ENCODE peak calls at places on chromosomes 2 and 18, in eight cellular contexts. H, G, B, D, I, W, U and N are unnamed samples.

GRCh38 chr2:8477511-8478132 is 204.2 kb upstream of the ID2 start:
- DNase-seq in I (peak), D (no peak), W (peak), G (peak), U (no peak), B (no peak), H (no peak), N (no peak)

GRCh38 chr2:204753841-204754240 is 208.6 kb downstream of the PARD3B start:
- DNase-seq in W (no peak), G (no peak), I (no peak), H (no peak), B (peak), D (no peak), U (no peak), N (peak)

GRCh38 chr2:240990726-240991377 is 7.6 kb upstream of the SNED1 start:
- DNase-seq in I (no peak), W (peak), D (no peak), G (peak), U (no peak), H (no peak), B (no peak), N (no peak)

GRCh38 chr2:45330113-45330512 is 281.0 kb downstream of the SRBD1 start:
- DNase-seq in I (no peak), H (no peak), B (no peak), U (no peak), G (no peak), W (no peak), D (no peak), N (no peak)

GRCh38 chr2:44342854-44343253 is 18.4 kb downstream of the PREPL start:
- DNase-seq in I (no peak), B (peak), D (no peak), U (peak), W (no peak), G (no peak), H (peak), N (peak)

GRCh38 chr2:71336802-71337201 is 5.2 kb downstream of the ZNF638 start:
- DNase-seq in H (no peak), G (no peak), W (no peak), D (no peak), B (peak), I (no peak), U (peak), N (peak)

GRCh38 chr2:235024191-235024611 is 72.4 kb downstream of the SH3BP4 start:
- DNase-seq in W (no peak), U (no peak), H (no peak), D (no peak), B (no peak), G (no peak), I (no peak), N (no peak)

GRCh38 chr2:120508581-120509041 is 162.7 kb downstream of the INHBB start:
- DNase-seq in H (no peak), U (peak), I (no peak), G (no peak), B (peak), D (no peak), W (no peak), N (peak)

GRCh38 chr2:55111230-55111569 is 60.9 kb upstream of the RTN4 start:
- DNase-seq in W (no peak), U (no peak), H (no peak), D (no peak), B (no peak), I (no peak), G (no peak), N (no peak)

GRCh38 chr2:950627-950992 is at the start of gene SNTG2:
- DNase-seq in I (no peak), D (no peak), H (no peak), G (peak), U (no peak), W (no peak), B (no peak), N (no peak)

GRCh38 chr18:2905802-2906521 is 59.2 kb downstream of the EMILIN2 start:
- DNase-seq in G (peak), H (peak), W (no peak), I (peak), U (no peak), B (peak), D (peak), N (no peak)

GRCh38 chr2:219247678-219248642 is 2.7 kb downstream of the STK16 start:
- DNase-seq in W (no peak), B (no peak), D (no peak), I (peak), G (peak), U (no peak), H (peak), N (no peak)

GRCh38 chr2:191018663-191019119 is 4.7 kb upstream of the STAT1 start:
- DNase-seq in H (no peak), I (no peak), U (no peak), W (no peak), B (no peak), G (no peak), D (no peak), N (no peak)

GRCh38 chr2:44834656-44835055 is 106.8 kb upstream of the SIX3 start:
- DNase-seq in H (no peak), W (no peak), B (no peak), D (no peak), U (no peak), G (no peak), I (no peak), N (no peak)

DNA sequence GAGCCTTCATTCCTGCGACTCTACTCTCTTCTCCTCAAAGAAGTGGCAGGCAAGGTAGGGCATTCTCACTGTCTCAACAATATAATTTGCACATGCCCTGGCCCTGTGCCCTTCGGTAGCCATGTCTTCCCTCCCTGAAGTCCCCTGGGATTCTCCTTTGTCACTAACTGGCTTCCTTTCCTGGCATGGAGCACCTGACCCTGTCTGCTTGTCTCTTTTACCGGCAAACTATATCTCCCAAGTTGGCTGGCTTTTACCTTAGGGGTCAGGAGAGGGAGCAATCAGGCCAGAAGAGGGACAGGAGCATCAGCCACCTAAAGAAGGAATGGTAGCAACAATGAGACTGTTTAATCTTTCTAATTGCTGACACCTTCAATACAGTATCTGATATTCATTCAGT is 51.9 kb upstream of the RMDN2 start:
- DNase-seq in H (no peak), U (no peak), G (no peak), I (no peak), B (no peak), W (no peak), D (no peak), N (no peak)
- TF ChIP-seq CTCF in H (no peak), U (no peak), G (no peak), I (no peak), B (no peak), W (no peak), D (no peak), N (no peak)

GRCh38 chr2:86596118-86596517 is 27.5 kb downstream of the RNF103 start:
- DNase-seq in H (no peak), G (no peak), I (no peak), D (no peak), W (no peak), B (no peak), U (no peak), N (no peak)

GRCh38 chr2:86593266-86593665 is 30.0 kb upstream of the CHMP3 start:
- DNase-seq in W (no peak), I (no peak), B (no peak), G (no peak), H (no peak), D (no peak), U (no peak), N (no peak)

DNA sequence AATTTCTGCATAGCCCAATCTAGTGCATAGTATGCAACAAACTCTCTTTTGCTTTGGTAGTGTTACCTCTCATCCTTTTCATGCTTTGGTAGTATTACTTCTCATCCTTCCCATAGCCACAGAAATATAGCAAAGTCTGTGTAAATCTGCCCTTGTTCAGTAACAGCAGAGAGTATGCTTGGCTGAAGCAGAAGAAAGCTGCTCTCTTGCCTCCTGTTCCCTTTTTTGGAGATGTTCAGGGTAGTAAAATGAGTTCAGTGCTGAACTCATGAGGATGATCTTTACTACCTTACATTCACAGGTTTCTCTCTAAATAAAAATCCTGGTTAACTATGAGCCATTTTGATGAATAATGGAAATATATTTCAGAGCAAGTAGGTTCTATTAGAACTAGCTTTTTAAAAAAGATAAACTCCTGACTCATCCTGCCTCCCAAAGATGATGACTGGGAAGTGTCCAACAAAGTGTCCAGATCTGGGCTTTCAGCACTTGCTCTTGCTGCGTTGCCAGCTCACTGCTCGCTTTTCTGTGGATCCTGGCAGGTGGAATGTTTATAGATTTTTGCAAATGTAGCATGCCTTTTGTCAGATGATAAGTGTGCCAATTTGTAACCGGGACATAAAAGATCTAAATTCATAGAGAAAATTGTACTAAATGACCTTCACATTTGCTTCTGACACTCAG is 29.4 kb upstream of the CHMP3 start:
- DNase-seq in W (no peak), D (no peak), U (no peak), H (no peak), G (no peak), I (no peak), B (peak), N (peak)
- H3K4me3 ChIP-seq in W (no peak), D (no peak), U (no peak), H (no peak), G (no peak), I (no peak), B (no peak), N (no peak)

DNA sequence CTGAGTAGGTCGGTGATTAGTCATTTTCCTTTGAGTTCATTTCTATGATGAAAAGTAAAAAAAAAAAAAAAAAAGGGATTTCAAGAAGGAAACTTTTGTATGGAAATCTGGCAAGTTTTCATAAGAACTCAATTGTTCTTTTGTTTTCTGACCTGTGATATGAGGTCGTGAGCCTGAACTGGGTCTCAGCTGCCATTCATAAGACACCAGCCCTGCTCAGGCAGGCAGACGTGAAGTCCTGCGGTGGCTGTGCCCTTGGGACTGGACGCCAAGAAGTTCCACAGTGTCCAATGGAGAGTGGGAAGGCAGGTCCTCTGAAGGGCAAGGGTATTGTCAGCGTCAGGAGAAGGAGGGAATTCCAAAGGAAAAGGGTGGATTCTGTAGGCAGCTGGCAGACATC is 183.9 kb downstream of the NCK2 start:
- DNase-seq in H (no peak), U (no peak), G (no peak), B (no peak), D (no peak), I (no peak), W (no peak), N (no peak)
- TF ChIP-seq CTCF in H (no peak), U (no peak), G (no peak), B (no peak), D (no peak), I (no peak), W (no peak), N (no peak)

GRCh38 chr18:35183846-35184245 is 57.0 kb upstream of the ZNF397 start:
- DNase-seq in I (no peak), B (no peak), D (no peak), W (no peak), H (no peak), U (no peak), G (no peak), N (no peak)

GRCh38 chr18:35186491-35187034 is 54.3 kb upstream of the ZNF397 start:
- DNase-seq in W (no peak), H (no peak), D (no peak), U (no peak), I (no peak), G (no peak), B (no peak), N (no peak)

GRCh38 chr18:35182151-35182550 is 58.7 kb upstream of the ZNF397 start:
- DNase-seq in U (no peak), I (no peak), D (no peak), B (no peak), H (no peak), G (no peak), W (no peak), N (no peak)

GRCh38 chr18:35189510-35189909 is 51.3 kb upstream of the ZNF397 start:
- DNase-seq in B (no peak), W (no peak), I (no peak), H (no peak), U (no peak), D (no peak), G (no peak), N (peak)

DNA sequence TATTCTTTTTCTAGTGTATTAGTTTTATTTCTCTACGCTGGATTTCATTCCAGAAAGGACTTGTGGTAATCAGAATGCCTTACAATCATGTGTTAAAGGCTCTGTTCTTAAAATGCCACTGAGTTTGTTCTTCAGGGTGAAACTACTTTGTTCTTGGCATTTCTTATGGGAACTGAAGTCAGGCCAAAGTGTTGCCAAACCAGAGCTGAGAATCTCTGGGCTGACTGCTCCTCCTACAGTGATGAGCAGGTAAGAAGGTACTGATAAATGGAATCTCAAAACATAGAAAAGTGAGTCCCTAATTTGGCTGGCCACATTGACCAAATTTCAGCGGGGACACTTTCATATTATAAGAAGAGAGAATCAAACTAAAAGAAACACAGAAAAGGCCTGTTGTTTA is 55.1 kb upstream of the ZNF397 start:
- DNase-seq in I (no peak), W (no peak), B (no peak), U (no peak), H (no peak), D (no peak), G (no peak), N (peak)
- H3K4me3 ChIP-seq in I (no peak), W (no peak), B (no peak), U (no peak), H (no peak), D (no peak), G (no peak), N (no peak)